ENCODE peak calls at places on chromosomes 5 and 9, in seven cellular contexts. V, M, F, I, H, P and Y are unnamed samples.

GRCh38 chr5:429453-430188 is 13.4 kb upstream of the EXOC3 start:
- DNase-seq in I (no peak), F (no peak), M (no peak), V (no peak), H (no peak), P (no peak), Y (no peak)

GRCh38 chr5:43602818-43603534 is at the start of gene NNT:
- DNase-seq in P (peak), M (peak), F (peak), H (peak), I (peak), V (peak), Y (peak)

GRCh38 chr9:130884542-130885421 is 11.8 kb downstream of the QRFP start:
- DNase-seq in P (no peak), V (no peak), M (peak), F (no peak), H (no peak), I (no peak), Y (no peak)

GRCh38 chr9:108041551-108041950 is 552.0 kb upstream of the KLF4 start:
- DNase-seq in H (no peak), V (no peak), F (no peak), M (no peak), I (peak), P (no peak), Y (no peak)

GRCh38 chr9:71518045-71518888 is 250.0 kb downstream of the CEMIP2 start:
- DNase-seq in V (no peak), F (no peak), P (no peak), I (no peak), H (no peak), M (no peak), Y (no peak)

GRCh38 chr5:37875051-37875787 is 35.4 kb upstream of the GDNF start:
- DNase-seq in H (peak), I (peak), V (no peak), F (no peak), M (no peak), P (no peak), Y (no peak)

GRCh38 chr5:170848033-170848432 is 13.8 kb upstream of the RANBP17 start:
- DNase-seq in P (no peak), H (no peak), V (no peak), F (no peak), I (no peak), M (no peak), Y (no peak)

GRCh38 chr5:72160299-72160698 is 53.0 kb downstream of the MAP1B start:
- DNase-seq in H (no peak), V (no peak), M (no peak), P (no peak), F (no peak), I (no peak), Y (no peak)

GRCh38 chr5:10856646-10857332 is 95.8 kb upstream of the DAP start:
- DNase-seq in P (no peak), F (no peak), I (peak), V (no peak), H (no peak), M (peak), Y (peak)

GRCh38 chr9:97470076-97470475 is 31.4 kb upstream of the TMOD1 start:
- DNase-seq in P (peak), F (no peak), I (peak), V (peak), M (peak), H (no peak), Y (peak)

GRCh38 chr9:127482662-127483061 is 31.4 kb downstream of the LRSAM1 start:
- DNase-seq in I (no peak), H (no peak), M (no peak), V (no peak), P (no peak), F (no peak), Y (no peak)